ENCODE peak calls at places on chromosomes 2 and 18, in five cellular contexts. Q is IMR-90, X is left ventricle myocardium inferior, J is AG04450, G is HAP-1. Y is an unnamed sample.

GRCh38 chr2:160454070-160454797 is 39.4 kb downstream of the RBMS1 start:
- DNase-seq in G (no peak), J (no peak), X (no peak), Q (no peak), Y (no peak)

GRCh38 chr18:22102948-22103663 is 66.3 kb upstream of the GATA6 start:
- DNase-seq in J (no peak), Q (no peak), G (no peak), X (no peak), Y (no peak)

GRCh38 chr2:16925145-16925544 is 259.5 kb upstream of the CYRIA start:
- DNase-seq in J (no peak), G (no peak), X (no peak), Q (no peak), Y (no peak)

GRCh38 chr2:237572742-237573101 is 6.3 kb downstream of the PRLH start:
- DNase-seq in J (no peak), X (no peak), G (no peak), Q (no peak), Y (no peak)

GRCh38 chr2:163657257-163657656 is 78.6 kb downstream of the FIGN start:
- DNase-seq in G (no peak), J (no peak), X (no peak), Q (peak; percentile 62), Y (no peak)

GRCh38 chr2:15672961-15673918 is 81.6 kb downstream of the DDX1 start:
- DNase-seq in X (no peak), Q (no peak), J (no peak), G (no peak), Y (no peak)

GRCh38 chr2:146370821-146371220 is 1474.0 kb upstream of the ACVR2A start:
- DNase-seq in Q (peak; percentile 41), J (no peak), G (no peak), X (no peak), Y (no peak)

GRCh38 chr18:69484699-69485396 is 84.2 kb downstream of the DOK6 start:
- DNase-seq in X (no peak), G (peak; percentile 23), J (peak; percentile 18), Q (peak; percentile 81), Y (no peak)

GRCh38 chr2:41919135-41919534 is 128.7 kb upstream of the PKDCC start:
- DNase-seq in X (no peak), G (no peak), J (no peak), Q (no peak), Y (peak; percentile 14)

GRCh38 chr2:44389895-44390294 is 28.1 kb downstream of the CAMKMT start:
- DNase-seq in Q (no peak), J (no peak), X (no peak), G (no peak), Y (no peak)

GRCh38 chr2:62570861-62571698 is 65.1 kb upstream of the TMEM17 start:
- DNase-seq in J (no peak), Q (no peak), X (peak; percentile 21), G (no peak), Y (peak; percentile 74)

GRCh38 chr2:111029135-111029927 is 91.4 kb upstream of the BCL2L11 start:
- DNase-seq in Q (no peak), X (no peak), J (no peak), G (no peak), Y (no peak)

GRCh38 chr2:150075831-150076230 is 411.6 kb downstream of the RND3 start:
- DNase-seq in J (peak; percentile 41), X (no peak), Q (peak; percentile 90), G (no peak), Y (no peak)

GRCh38 chr2:197423307-197423706 is 11.5 kb downstream of the SF3B1 start:
- DNase-seq in Q (no peak), G (no peak), J (no peak), X (no peak), Y (no peak)

GRCh38 chr2:13522917-13523821 is 806.4 kb downstream of the TRIB2 start:
- DNase-seq in Q (no peak), X (no peak), G (peak; percentile 45), J (no peak), Y (no peak)

GRCh38 chr2:75640621-75641121 is 5.9 kb upstream of the MRPL19 start:
- DNase-seq in G (peak; percentile 80), Q (peak; percentile 79), X (peak; percentile 57), J (peak; percentile 33), Y (peak; percentile 81)

GRCh38 chr2:27379840-27380625 is 501 bp downstream of the ZNF513 start:
- DNase-seq in Q (peak; percentile 76), J (no peak), G (no peak), X (peak; percentile 70), Y (peak; percentile 76)

GRCh38 chr2:172234716-172235661 is 132.3 kb upstream of the DLX2 start:
- DNase-seq in G (peak; percentile 60), X (no peak), Q (no peak), J (no peak), Y (no peak)

GRCh38 chr2:69168144-69168813 is 155.3 kb downstream of the ANTXR1 start:
- DNase-seq in Q (peak; percentile 33), X (no peak), J (no peak), G (no peak), Y (no peak)

GRCh38 chr2:119178811-119179601 is 20.5 kb upstream of the C1QL2 start:
- DNase-seq in X (no peak), J (no peak), Q (no peak), G (no peak), Y (no peak)

GRCh38 chr2:218291318-218291933 is 877 bp downstream of the TMBIM1 start:
- DNase-seq in J (no peak), Q (peak; percentile 31), X (no peak), G (no peak), Y (no peak)

GRCh38 chr2:58107803-58108710 is 61.5 kb downstream of the VRK2 start:
- DNase-seq in J (peak; percentile 82), X (no peak), Q (peak; percentile 97), G (no peak), Y (peak; percentile 23)
- H3K4me3 ChIP-seq in J (peak overlapping the region; percentile 52), X (no peak overlapping the region), Q (peak overlapping the region; percentile 22), G (no peak overlapping the region), Y (no peak overlapping the region)

GRCh38 chr2:207764096-207764630 is 5.5 kb downstream of the FZD5 start:
- DNase-seq in G (no peak), J (no peak), X (no peak), Q (no peak), Y (no peak)
- H3K4me3 ChIP-seq in G (no peak overlapping the region), J (no peak overlapping the region), X (no peak overlapping the region), Q (no peak overlapping the region), Y (no peak overlapping the region)

GRCh38 chr2:83016343-83017110 is 1442.6 kb downstream of the SUCLG1 start:
- DNase-seq in J (no peak), G (no peak), X (no peak), Q (no peak), Y (no peak)
- H3K4me3 ChIP-seq in J (no peak overlapping the region), G (no peak overlapping the region), X (no peak overlapping the region), Q (no peak overlapping the region), Y (no peak overlapping the region)

GRCh38 chr18:5238371-5238758 is 41.3 kb upstream of the AKAIN1 start:
- DNase-seq in G (no peak), X (peak; percentile 25), J (no peak), Q (peak; percentile 30), Y (peak; percentile 46)
- H3K4me3 ChIP-seq in G (no peak overlapping the region), X (peak overlapping the region; percentile 80), J (peak overlapping the region; percentile 84), Q (peak overlapping the region; percentile 66), Y (peak overlapping the region; percentile 83)